ENCODE peak calls at places on chromosomes 13 and 19, in four cellular contexts. M is type B pancreatic cell; X is effector CD4-positive, alpha-beta T cell; E is colonic mucosa. T is an unnamed sample.

GRCh38 chr19:4536798-4537197 is 1.8 kb upstream of the PLIN5 start:
- DNase-seq in M (no peak), X (no peak), E (no peak), T (no peak)

GRCh38 chr13:39565036-39565949 is 37.7 kb downstream of the LHFPL6 start:
- DNase-seq in M (no peak), X (no peak), E (no peak), T (no peak)

GRCh38 chr13:68888832-68889231 is 1218.8 kb upstream of the ATXN8OS start:
- DNase-seq in M (no peak), X (no peak), E (no peak), T (no peak)

GRCh38 chr13:46575321-46575721 is 22.4 kb downstream of the LRCH1 start:
- DNase-seq in M (no peak), X (no peak), E (no peak), T (peak)

GRCh38 chr13:66348745-66349720 is 881.1 kb downstream of the PCDH9 start:
- DNase-seq in M (no peak), X (no peak), E (no peak), T (no peak)

GRCh38 chr13:29654384-29654783 is 58.9 kb upstream of the SLC7A1 start:
- DNase-seq in M (no peak), X (no peak), E (no peak), T (no peak)

GRCh38 chr13:51532736-51533197 is 51.5 kb upstream of the WDFY2 start:
- DNase-seq in M (no peak), X (no peak), E (no peak), T (no peak)

GRCh38 chr19:6599866-6600454 is 9.0 kb upstream of the CD70 start:
- DNase-seq in M (no peak), X (no peak), E (no peak), T (no peak)

GRCh38 chr19:54905908-54906511 is at the start of gene NCR1:
- DNase-seq in M (no peak), X (no peak), E (no peak), T (no peak)

GRCh38 chr13:77480071-77480470 is 55.4 kb upstream of the SCEL start:
- DNase-seq in M (no peak), X (no peak), E (no peak), T (peak)

GRCh38 chr13:102839462-102839861 is 6.4 kb upstream of the ERCC5 start:
- DNase-seq in M (no peak), X (no peak), E (no peak), T (peak)

GRCh38 chr19:58001895-58002369 is 688 bp downstream of the ZNF606 start:
- DNase-seq in M (no peak), X (no peak), E (peak), T (peak)

GRCh38 chr13:109734002-109734785 is 52.2 kb downstream of the IRS2 start:
- DNase-seq in M (no peak), X (no peak), E (no peak), T (no peak)

GRCh38 chr19:54160182-54160811 is 776 bp upstream of the LENG1 start:
- DNase-seq in M (no peak), X (no peak), E (peak), T (no peak)

GRCh38 chr13:25943666-25944065 is 108.2 kb downstream of the SHISA2 start:
- DNase-seq in M (no peak), X (no peak), E (no peak), T (no peak)

GRCh38 chr19:4732680-4733114 is 9.1 kb upstream of the DPP9 start:
- DNase-seq in M (no peak), X (peak), E (peak), T (peak)

GRCh38 chr19:55031178-55031577 is 6.9 kb downstream of the GP6 start:
- DNase-seq in M (no peak), X (no peak), E (no peak), T (no peak)

GRCh38 chr19:16463991-16464575 is 7.7 kb downstream of the EPS15L1 start:
- DNase-seq in M (no peak), X (no peak), E (no peak), T (peak)

GRCh38 chr19:6791237-6791636 is 18.7 kb downstream of the VAV1 start:
- DNase-seq in M (no peak), X (no peak), E (no peak), T (no peak)

GRCh38 chr13:82165396-82166174 is 1716.7 kb downstream of the SLITRK1 start:
- DNase-seq in M (no peak), X (no peak), E (no peak), T (no peak)